ENCODE peak calls at places on chromosomes 11 and 22, in nine cellular contexts. B is ovary; P is GM10248; R is activated naive CD4-positive, alpha-beta T cell treated with anti-CD3 and anti-CD28 coated beads, Interleukin-2, amount 50 U/mL, for 16 hours; Z is lower lobe of right lung; I is adipocyte; A is DMS153; G is NCI-H510A treated with DMSO at 0.1 percent for 48 hours; H is AG08395. E is an unnamed sample.
A peak's percentile ranks its signal among the peaks of the same experiment; 100 is the strongest.

GRCh38 chr11:67054851-67055523 is 1.7 kb upstream of the RHOD start:
- DNase-seq in B (peak; percentile 55), P (no peak), R (no peak), Z (peak; percentile 78), I (peak; percentile 55), A (peak; percentile 75), G (peak; percentile 78), H (peak; percentile 41), E (peak; percentile 64)

GRCh38 chr22:46346680-46347405 is 11.3 kb downstream of the TRMU start:
- DNase-seq in B (no peak), P (no peak), R (no peak), Z (peak; percentile 53), I (no peak), A (no peak), G (no peak), H (no peak), E (no peak)

GRCh38 chr11:64566042-64566914 is 24.7 kb upstream of the SLC22A12 start:
- DNase-seq in B (peak; percentile 78), P (no peak), R (peak; percentile 28), Z (peak; percentile 55), I (peak; percentile 72), A (peak; percentile 73), G (no peak), H (peak; percentile 93), E (no peak)

GRCh38 chr11:117199061-117199915 is at the start of gene TAGLN:
- DNase-seq in B (peak; percentile 92), P (no peak), R (no peak), Z (peak; percentile 67), I (peak; percentile 92), A (no peak), G (no peak), H (peak; percentile 96), E (peak; percentile 31)

GRCh38 chr22:27918351-27919221 is 470 bp downstream of the PITPNB start:
- DNase-seq in B (peak; percentile 75), P (peak; percentile 69), R (peak; percentile 52), Z (peak; percentile 57), I (peak; percentile 79), A (no peak), G (no peak), H (peak; percentile 38), E (peak; percentile 68)

GRCh38 chr11:886568-886967 is 24.0 kb downstream of the CHID1 start:
- DNase-seq in B (no peak), P (no peak), R (no peak), Z (no peak), I (no peak), A (no peak), G (no peak), H (no peak), E (no peak)

GRCh38 chr11:35943761-35944502 is at the start of gene LDLRAD3:
- DNase-seq in B (peak; percentile 86), P (peak; percentile 84), R (peak; percentile 40), Z (peak; percentile 81), I (peak; percentile 96), A (peak; percentile 16), G (peak; percentile 58), H (peak; percentile 87), E (peak; percentile 87)

GRCh38 chr22:48902001-48902869 is 925.4 kb downstream of the BRD1 start:
- DNase-seq in B (peak; percentile 13), P (no peak), R (peak; percentile 10), Z (no peak), I (no peak), A (no peak), G (no peak), H (no peak), E (no peak)

GRCh38 chr11:95119361-95120060 is 29.9 kb downstream of the ENDOD1 start:
- DNase-seq in B (no peak), P (no peak), R (no peak), Z (no peak), I (no peak), A (no peak), G (no peak), H (no peak), E (no peak)

GRCh38 chr11:66467034-66467659 is 442 bp downstream of the PELI3 start:
- DNase-seq in B (no peak), P (peak; percentile 55), R (no peak), Z (peak; percentile 71), I (peak; percentile 71), A (no peak), G (no peak), H (peak; percentile 56), E (peak; percentile 66)

GRCh38 chr11:33490842-33491370 is 209.7 kb downstream of the C11orf91 start:
- DNase-seq in B (no peak), P (no peak), R (no peak), Z (no peak), I (no peak), A (no peak), G (no peak), H (no peak), E (no peak)

GRCh38 chr11:108819957-108820356 is 155.1 kb downstream of the DDX10 start:
- DNase-seq in B (no peak), P (no peak), R (no peak), Z (no peak), I (no peak), A (no peak), G (no peak), H (no peak), E (no peak)

GRCh38 chr11:64485077-64485476 is 105.9 kb upstream of the SLC22A12 start:
- DNase-seq in B (no peak), P (no peak), R (no peak), Z (no peak), I (no peak), A (no peak), G (no peak), H (no peak), E (no peak)

GRCh38 chr11:72890881-72891280 is 76.7 kb downstream of the ATG16L2 start:
- DNase-seq in B (no peak), P (no peak), R (no peak), Z (no peak), I (no peak), A (no peak), G (no peak), H (no peak), E (no peak)

GRCh38 chr11:116646191-116646590 is 126.6 kb downstream of the BUD13 start:
- DNase-seq in B (no peak), P (no peak), R (no peak), Z (no peak), I (no peak), A (no peak), G (no peak), H (no peak), E (no peak)

GRCh38 chr22:47604563-47604962 is 842.1 kb downstream of the TBC1D22A start:
- DNase-seq in B (no peak), P (no peak), R (no peak), Z (no peak), I (no peak), A (no peak), G (no peak), H (no peak), E (no peak)

GRCh38 chr11:128879817-128880216 is 11.3 kb upstream of the KCNJ5 start:
- DNase-seq in B (no peak), P (no peak), R (no peak), Z (no peak), I (no peak), A (no peak), G (no peak), H (no peak), E (no peak)

GRCh38 chr22:40571887-40572286 is 64.6 kb downstream of the MRTFA start:
- DNase-seq in B (no peak), P (no peak), R (no peak), Z (no peak), I (no peak), A (no peak), G (no peak), H (no peak), E (no peak)

GRCh38 chr11:73239111-73239521 is 21.0 kb downstream of the P2RY2 start:
- DNase-seq in B (peak; percentile 21), P (no peak), R (no peak), Z (no peak), I (no peak), A (no peak), G (no peak), H (no peak), E (no peak)

GRCh38 chr11:1234054-1234720 is 11.3 kb downstream of the MUC5B start:
- DNase-seq in B (no peak), P (no peak), R (no peak), Z (peak; percentile 32), I (no peak), A (no peak), G (no peak), H (no peak), E (no peak)

GRCh38 chr22:47092896-47093311 is 330.5 kb downstream of the TBC1D22A start:
- DNase-seq in B (no peak), P (no peak), R (no peak), Z (no peak), I (peak; percentile 68), A (no peak), G (no peak), H (peak; percentile 59), E (no peak)

GRCh38 chr22:36198482-36198881 is 3.1 kb downstream of the APOL4 start:
- DNase-seq in B (no peak), P (no peak), R (no peak), Z (no peak), I (no peak), A (no peak), G (no peak), H (no peak), E (no peak)

GRCh38 chr22:47195156-47195675 is 432.8 kb downstream of the TBC1D22A start:
- DNase-seq in B (peak; percentile 27), P (no peak), R (no peak), Z (peak; percentile 36), I (no peak), A (no peak), G (no peak), H (no peak), E (no peak)

GRCh38 chr11:111283945-111284481 is 14.3 kb upstream of the POU2AF3 start:
- DNase-seq in B (peak; percentile 60), P (no peak), R (no peak), Z (no peak), I (no peak), A (no peak), G (no peak), H (no peak), E (no peak)

GRCh38 chr11:13440100-13440855 is 22.7 kb downstream of the BTBD10 start:
- DNase-seq in B (no peak), P (no peak), R (no peak), Z (no peak), I (peak; percentile 96), A (no peak), G (no peak), H (peak; percentile 92), E (no peak)

GRCh38 chr11:112085822-112086421 is 634 bp downstream of the TIMM8B start:
- DNase-seq in B (no peak), P (peak; percentile 39), R (peak; percentile 54), Z (no peak), I (peak; percentile 48), A (no peak), G (no peak), H (peak; percentile 43), E (peak; percentile 47)

GRCh38 chr11:27610287-27610686 is 90.0 kb downstream of the BDNF start:
- DNase-seq in B (no peak), P (no peak), R (no peak), Z (no peak), I (no peak), A (no peak), G (no peak), H (no peak), E (no peak)

GRCh38 chr11:14144905-14145304 is 182.4 kb downstream of the SPON1 start:
- DNase-seq in B (no peak), P (no peak), R (peak; percentile 28), Z (no peak), I (no peak), A (no peak), G (no peak), H (no peak), E (no peak)

GRCh38 chr22:17920145-17920605 is 104.2 kb downstream of the MICAL3 start:
- DNase-seq in B (peak; percentile 64), P (no peak), R (no peak), Z (no peak), I (no peak), A (peak; percentile 55), G (peak; percentile 42), H (no peak), E (no peak)

GRCh38 chr11:125075900-125076317 is 12.8 kb downstream of the SLC37A2 start:
- DNase-seq in B (no peak), P (no peak), R (no peak), Z (peak; percentile 34), I (no peak), A (no peak), G (no peak), H (no peak), E (peak; percentile 18)

GRCh38 chr11:122213111-122213510 is 97.1 kb upstream of the BLID start:
- DNase-seq in B (no peak), P (no peak), R (no peak), Z (no peak), I (no peak), A (no peak), G (no peak), H (no peak), E (no peak)